ENCODE peak calls at places on chromosomes 13 and 19, in eight cellular contexts. E is cardiac muscle cell, Z is upper lobe of left lung, N is upper lobe of right lung, Q is endothelial cell of umbilical vein, Y is transverse colon, P is Peyer's patch, I is endodermal cell. T is an unnamed sample.
A peak's percentile ranks its signal among the peaks of the same experiment; 100 is the strongest.

GRCh38 chr19:32294871-32295438 is 50.5 kb upstream of the ZNF507 start:
- DNase-seq in I (no peak), Z (peak; percentile 24), Q (no peak), P (no peak), N (no peak), Y (no peak), E (no peak), T (no peak)

GRCh38 chr19:517721-518136 is 10.4 kb downstream of the TPGS1 start:
- DNase-seq in N (no peak), Z (no peak), Q (no peak), I (no peak), P (no peak), E (no peak), Y (no peak), T (no peak)

GRCh38 chr13:44048326-44048725 is 168.6 kb downstream of the LACC1 start:
- DNase-seq in Q (no peak), Z (no peak), N (no peak), I (no peak), P (no peak), Y (no peak), E (no peak), T (no peak)

GRCh38 chr13:51873837-51874236 is 12.1 kb downstream of the CCDC70 start:
- DNase-seq in Y (no peak), P (no peak), Z (no peak), E (no peak), Q (no peak), I (no peak), N (no peak), T (no peak)

GRCh38 chr19:47699360-47699917 is 13.8 kb upstream of the EHD2 start:
- DNase-seq in P (peak; percentile 71), Z (peak; percentile 38), I (peak; percentile 92), N (no peak), E (peak; percentile 60), Q (peak; percentile 21), Y (peak; percentile 52), T (peak; percentile 80)

GRCh38 chr19:48321372-48321621 is 4.1 kb upstream of the EMP3 start:
- DNase-seq in N (peak; percentile 99), Q (peak; percentile 90), P (peak; percentile 100), Y (peak; percentile 100), E (peak; percentile 98), Z (peak; percentile 100), I (peak; percentile 100), T (peak; percentile 99)

GRCh38 chr19:20385056-20385455 is 180.5 kb downstream of the ZNF737 start:
- DNase-seq in I (no peak), P (no peak), Q (no peak), Y (no peak), N (no peak), Z (no peak), E (no peak), T (no peak)

GRCh38 chr13:105763851-105764250 is 771.6 kb downstream of the EFNB2 start:
- DNase-seq in I (no peak), Z (no peak), E (no peak), N (no peak), Q (no peak), Y (no peak), P (no peak), T (no peak)

GRCh38 chr13:99191900-99192399 is 8.7 kb upstream of the UBAC2 start:
- DNase-seq in P (no peak), Z (peak; percentile 39), I (no peak), N (no peak), Y (peak; percentile 77), E (no peak), Q (no peak), T (no peak)

GRCh38 chr19:46786236-46787039 is 2.0 kb downstream of the SLC1A5 start:
- DNase-seq in N (peak; percentile 86), Q (peak; percentile 77), Z (peak; percentile 90), E (peak; percentile 32), Y (peak; percentile 79), I (peak; percentile 78), P (peak; percentile 90), T (peak; percentile 69)

GRCh38 chr19:21328402-21328801 is 808 bp downstream of the ZNF708 start:
- DNase-seq in Y (no peak), E (peak; percentile 49), P (no peak), I (peak; percentile 56), Q (no peak), Z (no peak), N (no peak), T (peak; percentile 23)

GRCh38 chr13:101343128-101343787 is 73.0 kb downstream of the NALCN start:
- DNase-seq in Q (peak; percentile 40), Y (no peak), I (no peak), P (no peak), E (no peak), Z (no peak), N (no peak), T (no peak)

GRCh38 chr19:437027-437426 is 23.8 kb downstream of the SHC2 start:
- DNase-seq in P (no peak), E (no peak), Y (no peak), I (no peak), N (no peak), Q (no peak), Z (no peak), T (no peak)

GRCh38 chr19:34236035-34236793 is 18.1 kb upstream of the GARRE1 start:
- DNase-seq in Z (no peak), Y (peak; percentile 44), E (no peak), P (no peak), I (no peak), Q (no peak), N (no peak), T (peak; percentile 50)

GRCh38 chr19:19335408-19336158 is 15.0 kb downstream of the MAU2 start:
- DNase-seq in Q (no peak), N (no peak), Z (no peak), E (no peak), Y (no peak), P (no peak), I (no peak), T (no peak)

GRCh38 chr19:56822755-56823154 is 17.8 kb downstream of the PEG3 start:
- DNase-seq in Z (no peak), I (no peak), E (no peak), P (no peak), Y (no peak), Q (no peak), N (no peak), T (no peak)

GRCh38 chr13:38686635-38687245 is at the start of gene FREM2:
- DNase-seq in N (peak; percentile 86), Z (peak; percentile 85), P (no peak), Y (peak; percentile 33), I (peak; percentile 98), E (peak; percentile 96), Q (no peak), T (peak; percentile 87)

GRCh38 chr13:23986619-23987018 is 89.3 kb upstream of the C1QTNF9B start:
- DNase-seq in E (no peak), Z (no peak), P (no peak), Y (no peak), Q (no peak), N (no peak), I (no peak), T (no peak)

GRCh38 chr13:29484796-29485195 is 110.7 kb downstream of the SLC7A1 start:
- DNase-seq in I (peak; percentile 24), Z (no peak), P (no peak), Q (no peak), E (no peak), Y (no peak), N (no peak), T (no peak)

DNA sequence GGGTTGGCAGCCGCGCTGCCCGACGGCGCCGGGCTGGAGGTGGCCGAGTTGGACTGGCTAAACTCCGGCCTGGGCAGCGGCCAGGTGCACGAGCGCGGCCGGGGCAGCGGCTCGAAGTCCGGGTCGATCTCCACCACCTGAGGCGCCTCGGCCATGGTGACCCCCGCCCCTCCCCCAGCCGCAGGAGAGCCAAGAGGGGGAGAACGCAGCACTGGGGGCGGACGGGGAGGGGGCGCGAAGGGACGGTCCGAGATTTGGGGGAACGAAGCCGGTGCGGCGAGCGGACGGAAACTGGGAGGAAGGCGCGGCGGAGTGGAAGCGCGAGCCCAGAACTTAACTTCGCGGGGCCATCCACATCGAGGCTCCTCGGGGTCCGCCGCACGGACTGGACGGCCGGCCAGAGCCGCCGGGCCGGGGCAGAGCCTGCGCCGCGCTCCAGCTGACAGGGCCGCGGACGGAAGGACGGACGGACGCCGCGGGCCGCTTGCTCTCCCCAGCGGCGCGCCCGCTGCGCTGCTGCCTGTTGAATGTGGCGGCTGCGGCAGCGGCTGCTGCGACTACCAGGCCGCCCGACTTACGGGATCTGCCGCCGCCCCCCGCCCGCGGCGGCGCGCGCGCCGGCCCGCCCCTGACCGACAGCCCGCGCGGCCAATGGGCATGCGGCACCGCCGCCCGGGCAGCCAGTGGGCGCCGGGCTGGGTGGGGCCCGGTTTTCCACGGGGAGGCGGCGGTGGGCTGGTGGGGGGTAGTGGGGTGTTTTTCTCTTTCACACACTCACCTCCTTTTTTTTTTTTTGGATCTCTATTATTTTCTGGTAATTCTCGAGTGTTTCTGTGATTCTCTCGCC is at the start of gene FOXO1:
- DNase-seq in Y (peak; percentile 91), Q (peak; percentile 79), P (peak; percentile 95), I (peak; percentile 93), N (peak; percentile 95), Z (peak; percentile 88), E (peak; percentile 91), T (peak; percentile 89)
- H3K4me1 ChIP-seq in Y (peaks cover 20% of the 10 kb centered on the region), Q (peaks cover 24% of the 10 kb centered on the region), P (peaks cover 18% of the 10 kb centered on the region), I (peaks cover 5% of the 10 kb centered on the region), N (peaks cover 18% of the 10 kb centered on the region), Z (peaks cover 29% of the 10 kb centered on the region), E (peaks cover 13% of the 10 kb centered on the region), T (peaks cover 28% of the 10 kb centered on the region)

GRCh38 chr13:113742000-113742441 is 17.0 kb upstream of the TMEM255B start:
- DNase-seq in N (peak; percentile 74), Z (peak; percentile 67), I (peak; percentile 80), Y (peak; percentile 55), Q (no peak), E (peak; percentile 67), P (peak; percentile 68), T (no peak)
- TF ChIP-seq CTCF in N (peak; percentile 12), Z (no peak), I (peak; percentile 70), Y (no peak), Q (peak; percentile 45), E (peak; percentile 20), P (no peak), T (no peak)

GRCh38 chr13:113413178-113413897 is 40.0 kb downstream of the ADPRHL1 start:
- DNase-seq in N (peak; percentile 57), E (no peak), I (no peak), Y (no peak), Z (no peak), P (no peak), Q (no peak), T (no peak)
- H3K4me1 ChIP-seq in N (no peaks in the 10 kb centered on the region), E (peaks cover 2% of the 10 kb centered on the region), I (no peaks in the 10 kb centered on the region), Y (peaks cover 7% of the 10 kb centered on the region), Z (no peaks in the 10 kb centered on the region), P (peaks cover 5% of the 10 kb centered on the region), Q (no peaks in the 10 kb centered on the region), T (no peaks in the 10 kb centered on the region)

GRCh38 chr19:2166741-2167738 is 3.3 kb downstream of the DOT1L start:
- DNase-seq in Z (peak; percentile 94), N (peak; percentile 94), I (peak; percentile 62), E (no peak), Y (peak; percentile 82), P (peak; percentile 77), Q (peak; percentile 82), T (peak; percentile 84)

GRCh38 chr19:2170219-2170618 is 6.5 kb downstream of the DOT1L start:
- DNase-seq in E (no peak), Y (no peak), P (no peak), Q (no peak), Z (no peak), N (no peak), I (no peak), T (peak; percentile 36)

GRCh38 chr19:2168619-2169424 is 5.1 kb downstream of the DOT1L start:
- DNase-seq in Z (peak; percentile 99), Q (peak; percentile 99), I (peak; percentile 70), P (peak; percentile 96), N (peak; percentile 99), E (peak; percentile 88), Y (peak; percentile 94), T (peak; percentile 96)

GRCh38 chr19:2170987-2171348 is 7.2 kb downstream of the DOT1L start:
- DNase-seq in P (no peak), I (no peak), N (no peak), Y (no peak), Q (no peak), E (no peak), Z (no peak), T (no peak)

GRCh38 chr19:2167896-2168618 is 4.3 kb downstream of the DOT1L start:
- DNase-seq in E (peak; percentile 61), N (peak; percentile 87), Q (peak; percentile 60), I (no peak), Y (peak; percentile 63), Z (peak; percentile 92), P (peak; percentile 86), T (peak; percentile 65)
- TF ChIP-seq CTCF in E (no peak), N (peak; percentile 6), Q (no peak), I (no peak), Y (no peak), Z (no peak), P (no peak), T (no peak)

T was measured in testis.